ENCODE peak calls at places on chromosomes 12 and 14, in six cellular contexts. N is A549, I is choroid plexus epithelial cell, Q is B cell, M is GM10248, A is neural crest cell. H is an unnamed sample.

GRCh38 chr12:39402922-39403321 is 40.0 kb downstream of the KIF21A start:
- DNase-seq in N (no peak), I (no peak), Q (no peak), M (no peak), A (no peak), H (no peak)

GRCh38 chr12:33476058-33476457 is 36.4 kb upstream of the SYT10 start:
- DNase-seq in N (no peak), I (peak; percentile 15), Q (no peak), M (no peak), A (no peak), H (no peak)

GRCh38 chr12:1800646-1801284 is 19.6 kb upstream of the LRTM2 start:
- DNase-seq in N (peak; percentile 37), I (peak; percentile 39), Q (peak; percentile 37), M (peak; percentile 79), A (no peak), H (peak; percentile 51)

GRCh38 chr12:28611115-28611435 is 420.8 kb downstream of the CCDC91 start:
- DNase-seq in N (peak; percentile 54), I (peak; percentile 95), Q (no peak), M (no peak), A (no peak), H (no peak)

GRCh38 chr12:113268621-113269020 is 47.4 kb downstream of the TPCN1 start:
- DNase-seq in N (no peak), I (no peak), Q (no peak), M (no peak), A (no peak), H (no peak)

GRCh38 chr12:49864817-49865090 is 21.8 kb upstream of the BCDIN3D start:
- DNase-seq in N (no peak), I (no peak), Q (no peak), M (no peak), A (no peak), H (no peak)

GRCh38 chr12:108914031-108914630 is 34.2 kb downstream of the DAO start:
- DNase-seq in N (no peak), I (peak; percentile 15), Q (no peak), M (no peak), A (no peak), H (no peak)

GRCh38 chr12:85484387-85484786 is 204.4 kb downstream of the ALX1 start:
- DNase-seq in N (no peak), I (no peak), Q (no peak), M (no peak), A (no peak), H (no peak)

GRCh38 chr14:53999061-53999488 is 42.5 kb upstream of the BMP4 start:
- DNase-seq in N (peak; percentile 43), I (peak; percentile 73), Q (no peak), M (no peak), A (no peak), H (no peak)

GRCh38 chr14:23353433-23353780 is 720 bp upstream of the SLC22A17 start:
- DNase-seq in N (no peak), I (no peak), Q (peak; percentile 10), M (no peak), A (no peak), H (no peak)

GRCh38 chr14:23352506-23353432 is at the start of gene SLC22A17:
- DNase-seq in N (peak; percentile 65), I (peak; percentile 92), Q (peak; percentile 67), M (no peak), A (peak; percentile 70), H (peak; percentile 78)

GRCh38 chr14:23354990-23355389 is 2.3 kb upstream of the SLC22A17 start:
- DNase-seq in N (no peak), I (no peak), Q (no peak), M (no peak), A (no peak), H (no peak)

GRCh38 chr14:23349156-23349845 is 3.4 kb downstream of the SLC22A17 start:
- DNase-seq in N (no peak), I (no peak), Q (no peak), M (no peak), A (no peak), H (no peak)

GRCh38 chr14:23351681-23352505 is 794 bp downstream of the SLC22A17 start:
- DNase-seq in N (no peak), I (no peak), Q (peak; percentile 57), M (no peak), A (peak; percentile 36), H (peak; percentile 56)
- TF ChIP-seq CTCF in N (no peak), I (no peak), Q (no peak), M (no peak), A (peak; percentile 28), H (peak; percentile 6)

DNA sequence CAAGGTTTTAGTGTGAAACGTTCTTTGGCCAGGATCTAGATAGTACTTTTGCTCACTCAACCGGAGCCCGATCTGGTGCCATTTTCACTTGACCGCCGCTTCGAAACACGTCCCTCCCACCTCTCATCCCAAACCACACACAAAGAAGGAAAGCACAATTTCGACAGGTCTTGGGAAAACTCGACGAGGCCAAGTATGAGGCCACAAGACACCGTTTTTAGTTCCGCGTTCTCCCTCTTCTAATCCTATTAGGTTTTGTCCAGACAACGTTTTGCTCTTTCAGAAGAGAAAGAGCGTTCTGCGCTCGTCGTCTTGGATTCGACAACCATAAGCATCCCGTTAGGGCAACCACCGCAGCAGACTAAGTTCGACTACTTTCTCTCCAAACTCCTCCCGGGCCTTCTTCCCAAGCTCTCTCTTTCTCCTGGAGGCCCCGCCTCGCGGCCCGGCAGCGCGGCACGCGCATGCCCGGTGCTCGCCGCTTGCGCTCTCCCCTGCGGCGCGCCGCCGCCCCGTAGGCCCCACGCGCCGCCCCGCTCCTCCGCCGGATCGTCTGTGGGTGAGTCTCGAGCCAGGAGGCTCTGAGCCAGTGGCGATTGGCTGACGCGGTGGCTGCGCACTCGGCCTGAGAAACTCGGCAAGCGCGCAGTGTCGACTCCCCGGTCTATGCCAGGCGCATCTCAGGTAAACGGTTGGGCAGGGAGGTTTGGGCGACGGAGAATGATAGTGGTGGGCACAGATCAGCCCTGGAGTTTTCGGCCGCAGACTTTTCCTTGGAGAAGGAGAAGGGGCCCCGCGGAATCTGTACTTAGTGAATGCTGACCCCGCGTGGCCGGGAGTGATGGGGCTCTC is at the start of gene MIPOL1:
- DNase-seq in N (peak; percentile 89), I (peak; percentile 92), Q (no peak), M (no peak), A (peak; percentile 69), H (peak; percentile 81)
- TF ChIP-seq CTCF in N (peak; percentile 47), I (peak; percentile 48), Q (no peak), M (no peak), A (peak; percentile 37), H (no peak)

DNA sequence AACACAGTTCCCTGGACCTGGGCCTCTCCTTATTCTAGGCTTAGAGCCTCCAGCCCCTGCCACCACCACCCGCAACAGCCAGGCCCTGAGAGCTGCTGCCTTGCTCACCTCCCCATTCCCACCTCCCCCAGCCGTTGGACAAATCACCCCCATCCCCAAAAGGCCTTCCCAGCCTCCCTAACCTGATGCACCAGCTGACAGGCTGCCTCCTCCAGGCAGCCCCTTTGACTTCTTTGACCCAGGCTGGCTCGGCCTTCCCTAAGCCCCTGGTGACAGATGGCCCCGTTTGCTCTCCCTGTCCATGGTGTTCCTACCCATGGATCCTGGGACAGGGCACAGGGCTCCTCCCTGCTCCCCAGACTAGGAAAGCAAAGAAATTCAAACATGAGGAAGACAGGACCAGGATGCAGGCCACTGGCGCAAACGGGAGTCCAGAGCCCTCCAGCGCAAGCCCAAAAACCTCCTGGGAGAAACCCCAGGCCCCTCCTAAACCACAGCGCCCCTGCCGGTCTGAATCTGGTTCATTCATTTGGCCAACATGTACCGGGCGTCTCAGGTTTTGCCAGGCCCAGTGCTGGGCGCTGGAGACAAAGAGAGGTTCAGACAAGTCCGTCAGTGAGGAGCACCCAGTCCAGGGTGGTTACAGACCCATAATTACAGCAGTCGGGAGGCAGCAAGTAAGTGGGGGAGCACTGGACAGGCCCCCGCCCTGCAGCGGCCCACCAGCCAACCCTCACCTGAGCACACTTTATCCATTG is 2.4 kb downstream of the AKT1 start:
- DNase-seq in N (no peak), I (no peak), Q (no peak), M (no peak), A (no peak), H (peak; percentile 56)
- TF ChIP-seq CTCF in N (no peak), I (peak; percentile 13), Q (no peak), M (no peak), A (no peak), H (peak; percentile 35)

GRCh38 chr14:92382677-92383076 is 59.7 kb downstream of the SLC24A4 start:
- DNase-seq in N (peak; percentile 40), I (no peak), Q (no peak), M (no peak), A (no peak), H (no peak)
- TF ChIP-seq CTCF in N (peak; percentile 48), I (peak; percentile 41), Q (no peak), M (no peak), A (peak; percentile 33), H (peak; percentile 17)

DNA sequence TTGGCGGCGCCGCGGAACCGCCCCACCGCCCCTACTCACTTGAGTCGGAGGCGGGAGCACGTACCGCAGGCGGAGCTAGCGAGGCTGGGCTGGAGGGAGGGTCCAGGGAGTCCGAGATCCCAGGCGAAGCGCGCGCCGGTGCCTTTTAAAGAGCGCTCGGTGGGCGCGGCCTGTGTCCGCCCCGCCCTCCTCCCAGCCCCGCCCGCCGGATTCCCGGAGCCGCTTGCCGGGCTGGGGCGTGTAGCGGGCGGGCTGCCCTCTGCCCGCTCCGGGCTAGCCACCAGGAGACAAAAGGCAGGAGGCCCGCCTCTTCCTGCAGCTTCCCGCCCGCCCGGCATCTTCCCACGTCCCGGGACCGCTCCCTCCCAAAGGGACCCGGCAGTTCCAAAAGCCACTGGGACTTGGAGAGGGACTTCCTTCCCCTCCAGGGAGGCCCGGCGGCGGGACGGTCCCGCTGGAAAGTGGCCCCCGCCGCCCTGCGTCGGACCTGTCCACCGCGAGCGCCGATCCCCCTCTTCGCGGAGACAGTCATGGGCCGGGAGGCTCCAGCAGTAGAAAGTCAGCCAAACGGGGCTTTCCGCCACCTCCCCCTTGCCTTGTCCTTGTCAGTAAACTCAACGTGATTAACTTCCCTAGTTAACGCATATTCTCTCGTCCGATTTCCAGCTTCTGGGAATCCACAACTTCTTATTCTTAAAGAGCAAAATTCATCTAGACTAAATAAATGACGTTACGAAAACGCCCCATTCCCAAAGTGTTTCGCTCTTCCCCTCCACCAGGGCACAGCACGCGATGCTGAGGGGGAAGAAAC is at the start of gene CSRP2:
- DNase-seq in N (peak; percentile 91), I (peak; percentile 74), Q (peak; percentile 78), M (peak; percentile 89), A (peak; percentile 84), H (peak; percentile 96)
- TF ChIP-seq CTCF in N (no peak), I (peak; percentile 51), Q (no peak), M (no peak), A (peak; percentile 57), H (peak; percentile 30)

GRCh38 chr14:94685166-94685581 is 73.0 kb downstream of the SERPINA3 start:
- DNase-seq in N (peak; percentile 23), I (no peak), Q (no peak), M (no peak), A (no peak), H (no peak)
- TF ChIP-seq CTCF in N (no peak), I (no peak), Q (no peak), M (no peak), A (no peak), H (no peak)

GRCh38 chr14:88164906-88165534 is 158.0 kb downstream of the KCNK10 start:
- DNase-seq in N (no peak), I (no peak), Q (no peak), M (no peak), A (no peak), H (no peak)
- TF ChIP-seq CTCF in N (no peak), I (no peak), Q (no peak), M (no peak), A (no peak), H (no peak)

GRCh38 chr12:106897082-106897481 is 58.6 kb upstream of the TMEM263 start:
- DNase-seq in N (peak; percentile 46), I (peak; percentile 44), Q (no peak), M (no peak), A (no peak), H (no peak)
- TF ChIP-seq CTCF in N (peak; percentile 30), I (peak; percentile 37), Q (no peak), M (no peak), A (no peak), H (no peak)

H was measured in nephron progenitor cell.